ENCODE peak calls at places on chromosomes 11 and 22, in six cellular contexts. P is dorsolateral prefrontal cortex, Q is AG09309, L is amygdala, N is Peyer's patch, W is pancreas. T is an unnamed sample.
A peak's percentile ranks its signal among the peaks of the same experiment; 100 is the strongest.

GRCh38 chr11:122717264-122717867 is 61.8 kb downstream of the UBASH3B start:
- DNase-seq in P (no peak), Q (no peak), L (no peak), N (no peak), W (no peak), T (no peak)

GRCh38 chr11:118401880-118402590 is 629 bp downstream of the ATP5MG start:
- DNase-seq in P (no peak), Q (peak; percentile 88), L (no peak), N (no peak), W (no peak), T (no peak)

GRCh38 chr11:92828576-92828975 is 140.9 kb upstream of the MTNR1B start:
- DNase-seq in P (no peak), Q (no peak), L (no peak), N (no peak), W (no peak), T (no peak)

GRCh38 chr11:120660024-120660565 is 148.5 kb downstream of the GRIK4 start:
- DNase-seq in P (no peak), Q (no peak), L (no peak), N (peak; percentile 57), W (no peak), T (peak; percentile 82)

GRCh38 chr22:47091241-47091691 is 328.8 kb downstream of the TBC1D22A start:
- DNase-seq in P (no peak), Q (no peak), L (no peak), N (no peak), W (no peak), T (no peak)

GRCh38 chr11:10526974-10527918 is 13.7 kb downstream of the RNF141 start:
- DNase-seq in P (no peak), Q (no peak), L (no peak), N (no peak), W (no peak), T (no peak)

GRCh38 chr22:33842421-33843094 is 77.7 kb downstream of the LARGE1 start:
- DNase-seq in P (no peak), Q (no peak), L (no peak), N (no peak), W (no peak), T (no peak)

GRCh38 chr22:24325105-24325757 is 54.6 kb downstream of the SPECC1L start:
- DNase-seq in P (no peak), Q (peak; percentile 96), L (no peak), N (no peak), W (no peak), T (peak; percentile 61)

GRCh38 chr11:126007263-126007662 is 55.4 kb downstream of the CDON start:
- DNase-seq in P (no peak), Q (peak; percentile 28), L (no peak), N (no peak), W (no peak), T (no peak)

GRCh38 chr11:114256176-114256897 is 39.9 kb upstream of the NNMT start:
- DNase-seq in P (no peak), Q (no peak), L (no peak), N (no peak), W (no peak), T (no peak)

GRCh38 chr22:47394504-47395440 is 632.3 kb downstream of the TBC1D22A start:
- DNase-seq in P (no peak), Q (no peak), L (no peak), N (peak; percentile 21), W (no peak), T (no peak)

GRCh38 chr22:30782613-30783012 is 87.9 kb downstream of the OSBP2 start:
- DNase-seq in P (no peak), Q (no peak), L (no peak), N (no peak), W (no peak), T (no peak)

GRCh38 chr11:118212131-118212725 is 12.6 kb downstream of the JAML start:
- DNase-seq in P (no peak), Q (no peak), L (no peak), N (no peak), W (no peak), T (no peak)

GRCh38 chr11:65445101-65445603 is 22.6 kb downstream of the NEAT1 start:
- DNase-seq in P (no peak), Q (no peak), L (no peak), N (no peak), W (no peak), T (no peak)

GRCh38 chr11:114179234-114179941 is 116.8 kb upstream of the NNMT start:
- DNase-seq in P (no peak), Q (no peak), L (no peak), N (peak; percentile 80), W (no peak), T (no peak)